ENCODE peak calls at places on chromosomes 6 and 20, in six cellular contexts. R is cardiac fibroblast, S is fibroblast of pulmonary artery, E is PC-9, P is breast epithelium, W is lung. J is an unnamed sample.

GRCh38 chr6:47207261-47207660 is 102.4 kb downstream of the TNFRSF21 start:
- DNase-seq in E (no peak), S (no peak), P (no peak), W (no peak), R (no peak), J (no peak)

GRCh38 chr6:90295854-90296345 is 743 bp downstream of the BACH2 start:
- DNase-seq in W (peak), S (peak), P (peak), E (no peak), R (peak), J (no peak)

GRCh38 chr20:1291191-1291741 is 25.2 kb downstream of the SNPH start:
- DNase-seq in S (peak), W (no peak), P (no peak), E (no peak), R (peak), J (peak)

GRCh38 chr6:118896339-118897136 is 2.6 kb downstream of the ASF1A start:
- DNase-seq in S (peak), P (no peak), R (peak), W (no peak), E (peak), J (no peak)

GRCh38 chr6:109455161-109455501 is 441 bp downstream of the MICAL1 start:
- DNase-seq in P (no peak), R (no peak), W (no peak), E (no peak), S (no peak), J (no peak)

GRCh38 chr6:143744593-143745151 is 66.9 kb downstream of the PHACTR2 start:
- DNase-seq in S (no peak), E (peak), W (no peak), P (no peak), R (no peak), J (no peak)

GRCh38 chr6:110414669-110415296 is 592 bp downstream of the DDO start:
- DNase-seq in W (no peak), R (no peak), E (no peak), P (no peak), S (no peak), J (no peak)

GRCh38 chr20:64238115-64238825 is 17.3 kb upstream of the PCMTD2 start:
- DNase-seq in W (no peak), P (no peak), R (no peak), S (no peak), E (no peak), J (no peak)

GRCh38 chr6:43294536-43294935 is 3.5 kb upstream of the SLC22A7 start:
- DNase-seq in R (no peak), W (no peak), P (no peak), S (no peak), E (no peak), J (no peak)

GRCh38 chr6:159077123-159077522 is 32.3 kb upstream of the TAGAP start:
- DNase-seq in S (peak), E (no peak), W (no peak), R (peak), P (no peak), J (no peak)

GRCh38 chr6:169807699-169808607 is 56.5 kb downstream of the ERMARD start:
- DNase-seq in E (no peak), S (no peak), R (no peak), W (peak), P (no peak), J (no peak)

GRCh38 chr6:18309046-18309445 is 44.7 kb upstream of the DEK start:
- DNase-seq in W (no peak), S (no peak), P (no peak), R (no peak), E (no peak), J (no peak)

GRCh38 chr6:112691289-112691688 is 344.2 kb downstream of the RFPL4B start:
- DNase-seq in S (peak), R (peak), E (peak), W (no peak), P (no peak), J (peak)

GRCh38 chr6:2855061-2855519 is 13.4 kb upstream of the SERPINB1 start:
- DNase-seq in E (no peak), W (no peak), S (peak), R (peak), P (no peak), J (no peak)
- H3K4me3 ChIP-seq in E (no peak), W (no peak), S (peak), R (peak), P (peak), J (no peak)

DNA sequence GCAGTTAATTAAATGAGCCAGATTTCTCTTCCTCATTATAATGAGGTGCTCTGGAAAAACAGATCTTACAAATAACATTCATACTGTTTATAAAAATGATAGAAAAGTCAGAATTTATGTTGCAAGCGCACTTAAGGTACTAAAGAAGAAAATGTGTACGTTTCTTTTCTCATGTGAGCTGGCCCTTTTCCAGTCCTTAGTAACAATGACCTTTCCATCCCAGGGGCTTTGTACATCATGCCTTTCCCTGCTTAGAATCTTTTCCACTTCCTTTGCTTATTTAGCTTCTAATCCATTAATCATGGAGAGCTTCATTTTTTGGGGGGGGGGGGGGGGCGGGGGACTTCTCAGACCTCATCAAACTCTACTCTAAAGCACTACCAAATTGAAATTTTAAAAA is 4.8 kb downstream of the FBXO5 start:
- DNase-seq in W (no peak), P (no peak), E (no peak), R (no peak), S (no peak), J (no peak)
- H3K4me3 ChIP-seq in W (no peak), P (no peak), E (no peak), R (no peak), S (no peak), J (no peak)

GRCh38 chr6:56849876-56850275 is 105.0 kb upstream of the BEND6 start:
- DNase-seq in E (peak), S (peak), R (no peak), W (no peak), P (no peak), J (peak)
- H3K4me3 ChIP-seq in E (peak), S (peak), R (peak), W (no peak), P (no peak), J (peak)

GRCh38 chr6:125215252-125215819 is 61.8 kb downstream of the TPD52L1 start:
- DNase-seq in S (no peak), P (no peak), W (no peak), E (no peak), R (no peak), J (no peak)

GRCh38 chr6:125213936-125214335 is 60.4 kb downstream of the TPD52L1 start:
- DNase-seq in R (no peak), S (no peak), P (no peak), E (no peak), W (no peak), J (no peak)

GRCh38 chr6:125210667-125211066 is 57.1 kb downstream of the TPD52L1 start:
- DNase-seq in W (no peak), R (no peak), S (no peak), E (no peak), P (no peak), J (no peak)

GRCh38 chr6:125211352-125211751 is 57.8 kb downstream of the TPD52L1 start:
- DNase-seq in E (no peak), P (no peak), R (no peak), W (no peak), S (no peak), J (no peak)

DNA sequence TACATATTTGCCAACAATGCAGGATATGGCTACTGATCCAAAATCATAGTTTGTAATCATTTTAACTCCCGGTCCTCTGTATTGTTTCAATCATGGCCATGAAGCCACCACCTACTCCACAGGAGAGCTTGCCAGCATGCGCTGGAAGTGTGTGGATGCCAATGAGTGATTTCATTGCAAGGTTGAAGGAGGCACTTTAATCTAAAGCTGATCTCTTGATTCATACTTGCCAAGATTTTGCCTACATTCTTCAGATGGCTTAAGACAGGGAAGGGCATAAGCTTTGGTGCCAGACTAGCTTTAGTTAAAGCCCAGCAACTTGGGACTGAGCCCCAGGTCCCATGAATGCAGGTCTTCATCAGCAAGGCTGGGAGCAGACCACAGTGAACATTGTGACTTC is 58.8 kb downstream of the TPD52L1 start:
- DNase-seq in W (no peak), P (no peak), S (no peak), E (no peak), R (no peak), J (no peak)
- H3K4me3 ChIP-seq in W (no peak), P (no peak), S (no peak), E (no peak), R (no peak), J (no peak)

GRCh38 chr6:21213492-21213891 is 380.1 kb upstream of the SOX4 start:
- DNase-seq in S (no peak), E (no peak), R (no peak), P (no peak), W (no peak), J (no peak)

GRCh38 chr6:21208114-21208795 is 385.3 kb upstream of the SOX4 start:
- DNase-seq in P (no peak), E (no peak), R (no peak), W (no peak), S (no peak), J (no peak)

GRCh38 chr6:21204951-21205350 is 388.6 kb upstream of the SOX4 start:
- DNase-seq in P (no peak), E (no peak), S (no peak), R (no peak), W (no peak), J (no peak)

DNA sequence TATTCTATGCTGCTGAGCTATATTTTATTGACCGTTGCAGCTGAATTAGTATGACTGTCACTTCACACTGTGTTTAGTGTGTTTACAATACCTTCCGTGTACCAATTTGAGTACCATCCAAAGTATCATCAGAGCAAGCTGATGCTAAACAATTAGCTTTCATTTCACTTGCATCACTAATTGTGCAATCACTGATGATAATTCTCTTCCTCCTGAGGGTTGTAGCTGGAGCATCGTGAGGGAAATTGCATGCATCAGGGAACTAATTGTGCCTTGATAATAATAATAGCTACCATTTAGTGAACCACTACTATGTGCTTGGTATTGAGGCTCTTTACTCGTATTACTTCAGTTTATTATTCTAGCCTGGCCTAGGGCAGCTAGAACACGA is 384.8 kb upstream of the SOX4 start:
- DNase-seq in W (no peak), R (no peak), P (no peak), S (no peak), E (no peak), J (no peak)
- H3K4me3 ChIP-seq in W (no peak), R (no peak), P (no peak), S (no peak), E (no peak), J (no peak)

GRCh38 chr6:5869676-5870075 is 137.0 kb downstream of the NRN1 start:
- DNase-seq in R (no peak), W (no peak), E (no peak), S (no peak), P (no peak), J (no peak)

GRCh38 chr6:5865492-5866031 is 141.2 kb downstream of the NRN1 start:
- DNase-seq in R (no peak), S (no peak), E (no peak), W (no peak), P (no peak), J (no peak)

GRCh38 chr6:5869261-5869660 is 137.5 kb downstream of the NRN1 start:
- DNase-seq in P (no peak), W (no peak), R (no peak), E (no peak), S (no peak), J (no peak)

GRCh38 chr6:5871296-5871695 is 135.4 kb downstream of the NRN1 start:
- DNase-seq in R (no peak), E (no peak), W (no peak), S (no peak), P (no peak), J (no peak)

DNA sequence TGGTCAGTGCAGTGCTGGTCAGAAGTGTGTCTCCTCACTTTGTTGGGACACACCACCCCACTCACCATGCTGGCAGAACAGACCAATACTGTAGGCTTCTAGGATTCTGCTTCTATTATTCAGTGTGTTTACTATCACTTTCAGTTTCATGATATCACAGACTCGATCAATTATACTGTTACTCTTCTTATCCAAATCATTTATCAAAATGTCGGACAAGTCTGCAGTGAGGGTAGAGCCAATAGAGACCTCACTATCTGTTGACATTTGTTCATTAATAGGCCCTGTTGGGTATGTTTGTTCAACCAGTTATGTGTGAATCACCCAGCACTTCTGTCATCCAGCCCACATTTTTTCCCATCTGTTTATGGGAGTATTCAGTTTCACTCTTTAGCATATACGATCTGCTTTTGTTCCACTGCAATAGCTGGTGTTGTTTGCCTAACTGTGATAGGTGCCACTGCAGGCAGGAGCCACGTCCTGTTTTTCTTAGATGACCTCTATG is 140.1 kb downstream of the NRN1 start:
- DNase-seq in R (peak), W (no peak), P (no peak), E (peak), S (peak), J (peak)
- H3K4me3 ChIP-seq in R (no peak), W (no peak), P (peak), E (no peak), S (no peak), J (no peak)

GRCh38 chr6:65998544-65998943 is 291.5 kb upstream of the EYS start:
- DNase-seq in R (no peak), E (no peak), W (no peak), S (no peak), P (no peak), J (no peak)
- H3K4me3 ChIP-seq in R (no peak), E (no peak), W (no peak), S (no peak), P (no peak), J (no peak)

GRCh38 chr6:68738039-68738438 is 103.0 kb downstream of the ADGRB3 start:
- DNase-seq in S (no peak), W (no peak), E (no peak), R (no peak), P (no peak), J (no peak)

GRCh38 chr6:68740828-68741500 is 105.9 kb downstream of the ADGRB3 start:
- DNase-seq in E (no peak), P (no peak), S (no peak), R (peak), W (no peak), J (no peak)

GRCh38 chr6:68743099-68743498 is 108.0 kb downstream of the ADGRB3 start:
- DNase-seq in W (no peak), S (no peak), E (no peak), P (no peak), R (no peak), J (no peak)

GRCh38 chr6:68746376-68746775 is 111.3 kb downstream of the ADGRB3 start:
- DNase-seq in P (no peak), S (no peak), R (no peak), E (no peak), W (no peak), J (no peak)

DNA sequence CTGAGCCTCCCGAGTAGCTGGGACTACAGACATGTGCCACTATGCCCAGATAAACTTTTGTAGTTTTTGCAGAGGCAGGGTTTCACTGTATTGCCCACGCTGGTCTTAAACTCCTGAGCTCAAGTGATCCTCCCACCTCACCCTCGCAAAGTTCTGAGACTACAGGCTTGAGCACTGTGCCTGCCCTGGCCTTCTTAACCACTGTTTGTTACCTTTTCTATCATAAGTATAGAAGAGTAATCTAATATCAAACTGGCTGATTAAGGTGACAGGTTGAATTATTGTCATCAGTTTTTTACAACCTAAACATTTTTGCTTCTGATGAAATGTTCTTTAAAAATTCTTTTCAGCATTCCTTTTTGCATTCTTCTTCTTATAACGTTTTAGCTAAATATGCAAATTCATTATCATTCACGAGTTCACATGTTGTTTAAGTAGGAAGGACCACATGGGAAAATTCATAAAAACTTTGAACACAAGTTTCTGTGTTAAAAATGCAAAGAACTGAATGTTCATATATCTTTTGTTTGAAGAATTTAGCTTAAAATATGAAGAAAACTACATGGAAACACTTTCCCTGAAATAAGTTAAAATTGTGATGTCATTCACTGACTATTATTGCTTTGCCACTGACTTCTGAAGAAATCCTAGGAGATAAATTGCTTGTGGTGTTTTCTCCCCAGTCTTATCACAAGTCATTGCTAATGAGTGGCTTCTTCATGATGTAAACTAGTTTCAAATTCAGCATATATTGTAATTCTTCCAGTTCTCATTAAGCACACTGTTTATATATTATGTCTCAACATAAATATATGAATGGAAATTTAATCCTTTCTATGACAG is 106.6 kb downstream of the ADGRB3 start:
- DNase-seq in S (no peak), R (no peak), P (no peak), E (no peak), W (no peak), J (no peak)
- H3K4me3 ChIP-seq in S (no peak), R (no peak), P (no peak), E (no peak), W (no peak), J (no peak)

GRCh38 chr6:108437821-108438220 is 122.9 kb upstream of the FOXO3 start:
- DNase-seq in S (no peak), W (no peak), R (no peak), P (no peak), E (no peak), J (no peak)

GRCh38 chr6:108438918-108439317 is 121.8 kb upstream of the FOXO3 start:
- DNase-seq in W (no peak), S (no peak), R (no peak), E (no peak), P (no peak), J (no peak)

GRCh38 chr6:108442770-108443520 is 117.8 kb upstream of the FOXO3 start:
- DNase-seq in S (peak), W (no peak), R (peak), E (no peak), P (no peak), J (no peak)

GRCh38 chr6:108436771-108437170 is 123.9 kb upstream of the FOXO3 start:
- DNase-seq in E (no peak), R (no peak), P (no peak), S (no peak), W (no peak), J (no peak)

GRCh38 chr6:108441141-108441540 is 119.6 kb upstream of the FOXO3 start:
- DNase-seq in W (no peak), E (no peak), P (no peak), R (no peak), S (peak), J (no peak)
- H3K4me3 ChIP-seq in W (no peak), E (no peak), P (no peak), R (no peak), S (no peak), J (no peak)

DNA sequence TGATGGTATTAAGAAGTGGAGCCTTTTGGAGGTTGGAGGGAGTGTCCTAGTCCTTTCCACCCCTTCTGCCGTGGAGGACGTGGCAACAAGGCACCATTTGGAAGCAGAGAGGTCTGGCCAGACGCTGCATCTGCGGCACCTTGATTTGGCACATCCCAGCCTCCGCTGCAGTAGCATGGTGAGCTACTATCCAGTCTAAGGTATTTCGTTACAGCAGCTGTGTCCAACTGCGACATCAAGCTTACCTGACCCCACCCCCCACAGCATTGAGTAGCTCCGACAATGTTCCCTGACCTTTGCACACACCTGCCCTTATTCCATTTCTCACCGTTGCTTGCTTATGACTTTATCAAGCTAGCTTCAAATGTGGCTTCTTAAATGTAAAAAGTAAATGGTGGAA is 29.8 kb upstream of the SYNJ2 start:
- DNase-seq in R (no peak), E (no peak), P (no peak), S (no peak), W (no peak), J (no peak)
- H3K4me3 ChIP-seq in R (no peak), E (no peak), P (no peak), S (no peak), W (no peak), J (no peak)

J was measured in skeletal muscle cell.